ENCODE peak calls at places on chromosome 20, in nine cellular contexts. One of them, this sample, is unnamed. For H3K36me3, the result is how much of the 10 kb centered on the place peaks cover.

GRCh38 chr20:47099093-47099492 is 204.4 kb downstream of the EYA2 start:
- DNase-seq in spleen: no peak
- DNase-seq in endothelial cell of umbilical vein: no peak
- DNase-seq in GM23338: no peak
- DNase-seq in brain microvascular endothelial cell: no peak
- DNase-seq in CD8-positive, alpha-beta T cell: no peak
- DNase-seq in pancreas: no peak
- DNase-seq in right lobe of liver: no peak
- DNase-seq in esophagus muscularis mucosa: no peak
- DNase-seq in this sample: no peak

GRCh38 chr20:7980332-7981046 is 39.1 kb downstream of the TMX4 start:
- DNase-seq in spleen: no peak
- DNase-seq in endothelial cell of umbilical vein: peak
- DNase-seq in GM23338: peak
- DNase-seq in brain microvascular endothelial cell: peak
- DNase-seq in CD8-positive, alpha-beta T cell: no peak
- DNase-seq in pancreas: no peak
- DNase-seq in right lobe of liver: no peak
- DNase-seq in esophagus muscularis mucosa: no peak
- DNase-seq in this sample: no peak

GRCh38 chr20:15767636-15768369 is 805.4 kb downstream of the KIF16B start:
- DNase-seq in spleen: no peak
- DNase-seq in endothelial cell of umbilical vein: no peak
- DNase-seq in GM23338: no peak
- DNase-seq in brain microvascular endothelial cell: no peak
- DNase-seq in CD8-positive, alpha-beta T cell: no peak
- DNase-seq in pancreas: no peak
- DNase-seq in right lobe of liver: no peak
- DNase-seq in esophagus muscularis mucosa: no peak
- DNase-seq in this sample: no peak

GRCh38 chr20:25632940-25633790 is 9.4 kb upstream of the NANP start:
- DNase-seq in spleen: no peak
- DNase-seq in endothelial cell of umbilical vein: peak
- DNase-seq in GM23338: no peak
- DNase-seq in brain microvascular endothelial cell: no peak
- DNase-seq in CD8-positive, alpha-beta T cell: no peak
- DNase-seq in pancreas: no peak
- DNase-seq in right lobe of liver: no peak
- DNase-seq in esophagus muscularis mucosa: no peak
- DNase-seq in this sample: no peak

GRCh38 chr20:17281478-17281877 is 54.6 kb downstream of the PCSK2 start:
- DNase-seq in spleen: no peak
- DNase-seq in endothelial cell of umbilical vein: no peak
- DNase-seq in GM23338: peak
- DNase-seq in brain microvascular endothelial cell: no peak
- DNase-seq in CD8-positive, alpha-beta T cell: no peak
- DNase-seq in pancreas: no peak
- DNase-seq in right lobe of liver: no peak
- DNase-seq in esophagus muscularis mucosa: no peak
- DNase-seq in this sample: no peak

GRCh38 chr20:24297928-24298327 is 171.5 kb upstream of the SYNDIG1 start:
- DNase-seq in spleen: no peak
- DNase-seq in endothelial cell of umbilical vein: no peak
- DNase-seq in GM23338: peak
- DNase-seq in brain microvascular endothelial cell: no peak
- DNase-seq in CD8-positive, alpha-beta T cell: no peak
- DNase-seq in pancreas: no peak
- DNase-seq in right lobe of liver: no peak
- DNase-seq in esophagus muscularis mucosa: no peak
- DNase-seq in this sample: no peak

GRCh38 chr20:36861875-36862801 is 13.8 kb upstream of the TLDC2 start:
- DNase-seq in spleen: peak
- DNase-seq in endothelial cell of umbilical vein: peak
- DNase-seq in GM23338: peak
- DNase-seq in brain microvascular endothelial cell: peak
- DNase-seq in CD8-positive, alpha-beta T cell: no peak
- DNase-seq in pancreas: peak
- DNase-seq in right lobe of liver: peak
- DNase-seq in esophagus muscularis mucosa: peak
- DNase-seq in this sample: peak

GRCh38 chr20:8156603-8157079 is 24.6 kb downstream of the PLCB1 start:
- DNase-seq in spleen: no peak
- DNase-seq in endothelial cell of umbilical vein: peak
- DNase-seq in GM23338: no peak
- DNase-seq in brain microvascular endothelial cell: peak
- DNase-seq in CD8-positive, alpha-beta T cell: no peak
- DNase-seq in pancreas: no peak
- DNase-seq in right lobe of liver: no peak
- DNase-seq in esophagus muscularis mucosa: no peak
- DNase-seq in this sample: no peak

GRCh38 chr20:57881466-57882405 is 171.9 kb upstream of the PMEPA1 start:
- DNase-seq in spleen: no peak
- DNase-seq in endothelial cell of umbilical vein: no peak
- DNase-seq in GM23338: no peak
- DNase-seq in brain microvascular endothelial cell: no peak
- DNase-seq in CD8-positive, alpha-beta T cell: no peak
- DNase-seq in pancreas: no peak
- DNase-seq in right lobe of liver: peak
- DNase-seq in esophagus muscularis mucosa: no peak
- DNase-seq in this sample: no peak

GRCh38 chr20:35595901-35596300 is 19.7 kb upstream of the SPAG4 start:
- DNase-seq in spleen: peak
- DNase-seq in endothelial cell of umbilical vein: no peak
- DNase-seq in GM23338: no peak
- DNase-seq in brain microvascular endothelial cell: no peak
- DNase-seq in CD8-positive, alpha-beta T cell: no peak
- DNase-seq in pancreas: no peak
- DNase-seq in right lobe of liver: no peak
- DNase-seq in esophagus muscularis mucosa: no peak
- DNase-seq in this sample: no peak

GRCh38 chr20:31565699-31566331 is 39.3 kb upstream of the ID1 start:
- DNase-seq in spleen: no peak
- DNase-seq in endothelial cell of umbilical vein: no peak
- DNase-seq in GM23338: no peak
- DNase-seq in brain microvascular endothelial cell: no peak
- DNase-seq in CD8-positive, alpha-beta T cell: no peak
- DNase-seq in pancreas: no peak
- DNase-seq in right lobe of liver: no peak
- DNase-seq in esophagus muscularis mucosa: no peak
- DNase-seq in this sample: no peak

GRCh38 chr20:50625986-50626677 is 65.2 kb downstream of the RIPOR3 start:
- DNase-seq in spleen: no peak
- DNase-seq in endothelial cell of umbilical vein: no peak
- DNase-seq in GM23338: peak
- DNase-seq in brain microvascular endothelial cell: peak
- DNase-seq in CD8-positive, alpha-beta T cell: no peak
- DNase-seq in pancreas: peak
- DNase-seq in right lobe of liver: no peak
- DNase-seq in esophagus muscularis mucosa: no peak
- DNase-seq in this sample: peak

GRCh38 chr20:47857994-47858557 is 72.8 kb upstream of the SULF2 start:
- DNase-seq in spleen: no peak
- DNase-seq in endothelial cell of umbilical vein: peak
- DNase-seq in GM23338: no peak
- DNase-seq in brain microvascular endothelial cell: no peak
- DNase-seq in CD8-positive, alpha-beta T cell: no peak
- DNase-seq in pancreas: no peak
- DNase-seq in right lobe of liver: no peak
- DNase-seq in esophagus muscularis mucosa: no peak
- DNase-seq in this sample: no peak

GRCh38 chr20:46814366-46815232 is 80.0 kb upstream of the EYA2 start:
- DNase-seq in spleen: no peak
- DNase-seq in endothelial cell of umbilical vein: no peak
- DNase-seq in GM23338: peak
- DNase-seq in brain microvascular endothelial cell: peak
- DNase-seq in CD8-positive, alpha-beta T cell: no peak
- DNase-seq in pancreas: no peak
- DNase-seq in right lobe of liver: no peak
- DNase-seq in esophagus muscularis mucosa: no peak
- DNase-seq in this sample: no peak

GRCh38 chr20:62780696-62781095 is 15.6 kb upstream of the MRGBP start:
- DNase-seq in spleen: no peak
- DNase-seq in endothelial cell of umbilical vein: no peak
- DNase-seq in GM23338: no peak
- DNase-seq in brain microvascular endothelial cell: no peak
- DNase-seq in CD8-positive, alpha-beta T cell: no peak
- DNase-seq in pancreas: no peak
- DNase-seq in right lobe of liver: no peak
- DNase-seq in esophagus muscularis mucosa: no peak
- DNase-seq in this sample: no peak

GRCh38 chr20:62784497-62784896 is 11.8 kb upstream of the MRGBP start:
- DNase-seq in spleen: no peak
- DNase-seq in endothelial cell of umbilical vein: no peak
- DNase-seq in GM23338: no peak
- DNase-seq in brain microvascular endothelial cell: no peak
- DNase-seq in CD8-positive, alpha-beta T cell: no peak
- DNase-seq in pancreas: no peak
- DNase-seq in right lobe of liver: no peak
- DNase-seq in esophagus muscularis mucosa: no peak
- DNase-seq in this sample: no peak

GRCh38 chr20:62782893-62783278 is 13.4 kb upstream of the MRGBP start:
- DNase-seq in spleen: no peak
- DNase-seq in endothelial cell of umbilical vein: no peak
- DNase-seq in GM23338: no peak
- DNase-seq in brain microvascular endothelial cell: no peak
- DNase-seq in CD8-positive, alpha-beta T cell: no peak
- DNase-seq in pancreas: no peak
- DNase-seq in right lobe of liver: no peak
- DNase-seq in esophagus muscularis mucosa: no peak
- DNase-seq in this sample: peak

GRCh38 chr20:62780204-62780603 is 16.1 kb upstream of the MRGBP start:
- DNase-seq in spleen: no peak
- DNase-seq in endothelial cell of umbilical vein: no peak
- DNase-seq in GM23338: no peak
- DNase-seq in brain microvascular endothelial cell: no peak
- DNase-seq in CD8-positive, alpha-beta T cell: no peak
- DNase-seq in pancreas: no peak
- DNase-seq in right lobe of liver: no peak
- DNase-seq in esophagus muscularis mucosa: no peak
- DNase-seq in this sample: no peak

GRCh38 chr20:62782149-62782892 is 14.0 kb upstream of the MRGBP start:
- DNase-seq in spleen: no peak
- DNase-seq in endothelial cell of umbilical vein: no peak
- DNase-seq in GM23338: peak
- DNase-seq in brain microvascular endothelial cell: no peak
- DNase-seq in CD8-positive, alpha-beta T cell: no peak
- DNase-seq in pancreas: no peak
- DNase-seq in right lobe of liver: no peak
- DNase-seq in esophagus muscularis mucosa: no peak
- DNase-seq in this sample: no peak
- TF ChIP-seq CTCF in spleen: no peak
- TF ChIP-seq CTCF in endothelial cell of umbilical vein: no peak
- TF ChIP-seq CTCF in GM23338: peak
- TF ChIP-seq CTCF in brain microvascular endothelial cell: peak
- TF ChIP-seq CTCF in CD8-positive, alpha-beta T cell: no peak
- TF ChIP-seq CTCF in pancreas: no peak
- TF ChIP-seq CTCF in right lobe of liver: no peak
- TF ChIP-seq CTCF in esophagus muscularis mucosa: no peak
- TF ChIP-seq CTCF in this sample: no peak

GRCh38 chr20:11204926-11205768 is 531.3 kb upstream of the JAG1 start:
- DNase-seq in spleen: no peak
- DNase-seq in endothelial cell of umbilical vein: peak
- DNase-seq in GM23338: peak
- DNase-seq in brain microvascular endothelial cell: peak
- DNase-seq in CD8-positive, alpha-beta T cell: no peak
- DNase-seq in pancreas: no peak
- DNase-seq in right lobe of liver: peak
- DNase-seq in esophagus muscularis mucosa: no peak
- DNase-seq in this sample: peak
- H3K4me3 ChIP-seq in spleen: no peak
- H3K4me3 ChIP-seq in endothelial cell of umbilical vein: no peak
- H3K4me3 ChIP-seq in GM23338: no peak
- H3K4me3 ChIP-seq in brain microvascular endothelial cell: no peak
- H3K4me3 ChIP-seq in CD8-positive, alpha-beta T cell: no peak
- H3K4me3 ChIP-seq in pancreas: no peak
- H3K4me3 ChIP-seq in right lobe of liver: no peak
- H3K4me3 ChIP-seq in esophagus muscularis mucosa: no peak
- H3K4me3 ChIP-seq in this sample: no peak

GRCh38 chr20:38774167-38774566 is 25.9 kb downstream of the ACTR5 start:
- DNase-seq in spleen: no peak
- DNase-seq in endothelial cell of umbilical vein: no peak
- DNase-seq in GM23338: no peak
- DNase-seq in brain microvascular endothelial cell: no peak
- DNase-seq in CD8-positive, alpha-beta T cell: no peak
- DNase-seq in pancreas: no peak
- DNase-seq in right lobe of liver: no peak
- DNase-seq in esophagus muscularis mucosa: no peak
- DNase-seq in this sample: no peak

GRCh38 chr20:38770970-38771369 is 22.7 kb downstream of the ACTR5 start:
- DNase-seq in spleen: no peak
- DNase-seq in endothelial cell of umbilical vein: no peak
- DNase-seq in GM23338: no peak
- DNase-seq in brain microvascular endothelial cell: no peak
- DNase-seq in CD8-positive, alpha-beta T cell: no peak
- DNase-seq in pancreas: no peak
- DNase-seq in right lobe of liver: no peak
- DNase-seq in esophagus muscularis mucosa: no peak
- DNase-seq in this sample: no peak

GRCh38 chr20:38771621-38772020 is 23.4 kb downstream of the ACTR5 start:
- DNase-seq in spleen: no peak
- DNase-seq in endothelial cell of umbilical vein: no peak
- DNase-seq in GM23338: no peak
- DNase-seq in brain microvascular endothelial cell: no peak
- DNase-seq in CD8-positive, alpha-beta T cell: no peak
- DNase-seq in pancreas: no peak
- DNase-seq in right lobe of liver: peak
- DNase-seq in esophagus muscularis mucosa: no peak
- DNase-seq in this sample: no peak

GRCh38 chr20:38769376-38770295 is 21.4 kb downstream of the ACTR5 start:
- DNase-seq in spleen: no peak
- DNase-seq in endothelial cell of umbilical vein: no peak
- DNase-seq in GM23338: no peak
- DNase-seq in brain microvascular endothelial cell: no peak
- DNase-seq in CD8-positive, alpha-beta T cell: no peak
- DNase-seq in pancreas: no peak
- DNase-seq in right lobe of liver: no peak
- DNase-seq in esophagus muscularis mucosa: no peak
- DNase-seq in this sample: no peak

GRCh38 chr20:38770546-38770945 is 22.3 kb downstream of the ACTR5 start:
- DNase-seq in spleen: no peak
- DNase-seq in endothelial cell of umbilical vein: no peak
- DNase-seq in GM23338: no peak
- DNase-seq in brain microvascular endothelial cell: no peak
- DNase-seq in CD8-positive, alpha-beta T cell: no peak
- DNase-seq in pancreas: no peak
- DNase-seq in right lobe of liver: peak
- DNase-seq in esophagus muscularis mucosa: no peak
- DNase-seq in this sample: no peak
- H3K36me3 ChIP-seq in spleen: half or more
- H3K36me3 ChIP-seq in endothelial cell of umbilical vein: under half
- H3K36me3 ChIP-seq in GM23338: under half
- H3K36me3 ChIP-seq in brain microvascular endothelial cell: under half
- H3K36me3 ChIP-seq in CD8-positive, alpha-beta T cell: under half
- H3K36me3 ChIP-seq in pancreas: under half
- H3K36me3 ChIP-seq in right lobe of liver: under half
- H3K36me3 ChIP-seq in esophagus muscularis mucosa: half or more
- H3K36me3 ChIP-seq in this sample: half or more

GRCh38 chr20:38649275-38649891 is 47.8 kb downstream of the ARHGAP40 start:
- DNase-seq in spleen: no peak
- DNase-seq in endothelial cell of umbilical vein: peak
- DNase-seq in GM23338: peak
- DNase-seq in brain microvascular endothelial cell: peak
- DNase-seq in CD8-positive, alpha-beta T cell: no peak
- DNase-seq in pancreas: no peak
- DNase-seq in right lobe of liver: no peak
- DNase-seq in esophagus muscularis mucosa: no peak
- DNase-seq in this sample: no peak
- TF ChIP-seq CTCF in spleen: no peak
- TF ChIP-seq CTCF in endothelial cell of umbilical vein: peak
- TF ChIP-seq CTCF in GM23338: peak
- TF ChIP-seq CTCF in brain microvascular endothelial cell: peak
- TF ChIP-seq CTCF in CD8-positive, alpha-beta T cell: no peak
- TF ChIP-seq CTCF in pancreas: no peak
- TF ChIP-seq CTCF in right lobe of liver: peak
- TF ChIP-seq CTCF in esophagus muscularis mucosa: no peak
- TF ChIP-seq CTCF in this sample: peak